ENCODE peak calls at places on chromosome 6, in four cellular contexts. E is pancreas, G is esophagus squamous epithelium, N is dorsolateral prefrontal cortex. D is an unnamed sample.

GRCh38 chr6:73652637-73653570 is 888 bp downstream of the SLC17A5 start:
- DNase-seq in E (peak; percentile 66), G (peak; percentile 26), N (peak; percentile 73), D (no peak)

GRCh38 chr6:160972111-160972510 is 19.5 kb upstream of the MAP3K4 start:
- DNase-seq in E (no peak), G (no peak), N (no peak), D (peak; percentile 88)

GRCh38 chr6:98946877-98947410 is 802 bp downstream of the FBXL4 start:
- DNase-seq in E (peak; percentile 76), G (no peak), N (peak; percentile 69), D (no peak)

GRCh38 chr6:96015791-96016776 is at the start of gene FUT9:
- DNase-seq in E (peak; percentile 88), G (no peak), N (peak; percentile 86), D (no peak)

GRCh38 chr6:133918208-133918930 is 29.5 kb downstream of the TCF21 start:
- DNase-seq in E (no peak), G (no peak), N (no peak), D (no peak)

GRCh38 chr6:4103929-4104328 is 25.0 kb upstream of the FAM217A start:
- DNase-seq in E (no peak), G (no peak), N (no peak), D (no peak)

GRCh38 chr6:37024665-37025337 is 19.3 kb downstream of the FGD2 start:
- DNase-seq in E (no peak), G (no peak), N (no peak), D (no peak)

GRCh38 chr6:64013061-64013410 is 377.4 kb downstream of the PHF3 start:
- DNase-seq in E (no peak), G (no peak), N (no peak), D (no peak)

GRCh38 chr6:106628658-106629102 is 618 bp downstream of the RTN4IP1 start:
- DNase-seq in E (no peak), G (no peak), N (no peak), D (no peak)

GRCh38 chr6:115830895-115831294 is 229.8 kb downstream of the FRK start:
- DNase-seq in E (no peak), G (no peak), N (no peak), D (no peak)

GRCh38 chr6:143408787-143409162 is 41.7 kb downstream of the ADAT2 start:
- DNase-seq in E (no peak), G (no peak), N (no peak), D (no peak)

GRCh38 chr6:143984670-143985069 is 23.4 kb downstream of the PLAGL1 start:
- DNase-seq in E (no peak), G (no peak), N (no peak), D (no peak)

GRCh38 chr6:165647041-165647440 is 16.0 kb downstream of the PDE10A start:
- DNase-seq in E (no peak), G (no peak), N (no peak), D (no peak)

GRCh38 chr6:157068691-157069228 is 254.6 kb downstream of the TMEM242 start:
- DNase-seq in E (no peak), G (no peak), N (no peak), D (no peak)

GRCh38 chr6:47836046-47836445 is 54.2 kb downstream of the OPN5 start:
- DNase-seq in E (no peak), G (no peak), N (no peak), D (no peak)

GRCh38 chr6:15504040-15504491 is 158.8 kb downstream of the DTNBP1 start:
- DNase-seq in E (peak; percentile 22), G (no peak), N (peak; percentile 45), D (no peak)

GRCh38 chr6:47206626-47207025 is 103.1 kb downstream of the TNFRSF21 start:
- DNase-seq in E (no peak), G (no peak), N (no peak), D (no peak)

GRCh38 chr6:94478178-94479140 is 1059.1 kb upstream of the EPHA7 start:
- DNase-seq in E (no peak), G (no peak), N (no peak), D (no peak)

GRCh38 chr6:116430860-116431259 is 30.3 kb upstream of the CALHM6 start:
- DNase-seq in E (no peak), G (no peak), N (no peak), D (no peak)

GRCh38 chr6:81636930-81637568 is 115.4 kb downstream of the TENT5A start:
- DNase-seq in E (no peak), G (no peak), N (no peak), D (no peak)

GRCh38 chr6:141208101-141208500 is 924.6 kb upstream of the GJE1 start:
- DNase-seq in E (no peak), G (no peak), N (no peak), D (no peak)

GRCh38 chr6:144853603-144854002 is 568.5 kb downstream of the UTRN start:
- DNase-seq in E (no peak), G (no peak), N (no peak), D (no peak)

GRCh38 chr6:90860822-90861601 is 274.1 kb upstream of the MAP3K7 start:
- DNase-seq in E (no peak), G (no peak), N (no peak), D (no peak)

GRCh38 chr6:21808045-21808470 is 214.5 kb downstream of the SOX4 start:
- DNase-seq in E (no peak), G (no peak), N (no peak), D (peak; percentile 71)

GRCh38 chr6:165317723-165318122 is 8.3 kb upstream of the C6orf118 start:
- DNase-seq in E (no peak), G (no peak), N (no peak), D (no peak)

GRCh38 chr6:12911387-12911960 is 194.9 kb downstream of the PHACTR1 start:
- DNase-seq in E (no peak), G (no peak), N (no peak), D (peak; percentile 9)

GRCh38 chr6:43269273-43270007 is 26.2 kb downstream of the TTBK1 start:
- DNase-seq in E (peak; percentile 72), G (no peak), N (no peak), D (no peak)

GRCh38 chr6:87366899-87367298 is 22.3 kb downstream of the C6orf163 start:
- DNase-seq in E (no peak), G (no peak), N (no peak), D (no peak)
- H3K4me3 ChIP-seq in E (no peak overlapping the region), G (no peak overlapping the region), N (no peak overlapping the region), D (no peak overlapping the region)

GRCh38 chr6:26183237-26183580 is 96.0 kb downstream of the HFE start:
- DNase-seq in E (no peak), G (no peak), N (no peak), D (no peak)
- H3K4me3 ChIP-seq in E (no peak overlapping the region), G (peak overlapping the region; percentile 49), N (peak overlapping the region; percentile 62), D (peak overlapping the region; percentile 48)

GRCh38 chr6:105301756-105302616 is 100.9 kb downstream of the PREP start:
- DNase-seq in E (no peak), G (no peak), N (no peak), D (no peak)
- H3K4me3 ChIP-seq in E (no peak overlapping the region), G (no peak overlapping the region), N (no peak overlapping the region), D (no peak overlapping the region)

DNA sequence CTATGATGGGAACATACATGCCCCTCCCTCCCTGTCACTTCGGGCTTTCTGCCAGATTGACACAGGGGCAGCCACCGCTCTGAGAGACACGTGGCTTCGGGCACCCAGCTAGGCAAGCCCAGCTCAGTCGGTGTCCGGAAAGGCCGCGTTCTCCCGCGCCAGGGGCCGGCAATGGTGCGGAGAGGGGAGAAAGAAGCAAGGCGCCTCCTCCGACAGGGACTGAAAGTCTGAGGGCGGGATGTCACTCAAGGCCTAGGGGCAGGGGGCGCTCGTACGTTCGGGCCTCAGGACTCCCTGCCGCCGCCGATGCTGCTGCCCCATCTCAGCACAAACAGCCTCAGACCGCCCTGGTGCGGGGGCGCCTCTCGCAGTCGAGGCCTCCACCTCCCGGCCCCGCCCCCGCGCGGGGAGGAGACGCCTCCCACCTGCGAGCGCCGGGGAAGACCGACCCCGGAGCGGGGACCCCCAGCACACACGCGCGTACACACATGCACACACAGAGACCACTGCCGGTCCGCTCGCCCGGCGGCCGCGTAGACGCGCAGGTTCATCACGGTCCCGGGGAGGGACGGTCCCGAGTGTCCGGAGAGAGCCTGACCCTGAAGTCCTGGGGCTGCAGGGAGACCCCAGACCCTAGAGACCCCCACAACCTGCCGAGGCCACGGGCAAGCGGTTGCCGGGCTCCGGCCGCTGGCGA is 1.9 kb downstream of the GRM4 start:
- DNase-seq in E (no peak), G (no peak), N (peak; percentile 77), D (no peak)
- H3K4me3 ChIP-seq in E (no peak overlapping the region), G (peak overlapping the region; percentile 47), N (peak overlapping the region; percentile 45), D (peak overlapping the region; percentile 50)

DNA sequence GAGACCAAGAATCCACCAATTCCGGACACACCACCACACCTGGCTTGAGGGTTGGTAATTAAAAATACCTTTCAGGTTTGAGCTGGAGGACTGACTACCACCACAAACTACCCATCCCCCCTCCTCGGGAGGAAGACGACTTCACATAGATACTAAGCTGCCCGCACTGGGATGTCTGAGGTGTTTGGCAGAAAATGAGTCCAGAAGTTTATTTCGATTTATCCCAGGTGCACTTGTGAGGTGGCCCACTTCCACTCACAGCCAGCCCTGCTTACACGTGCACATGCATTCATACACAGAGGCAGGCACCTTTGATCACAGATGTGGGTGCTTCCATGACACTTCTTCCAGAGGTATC is 187.1 kb downstream of the ID4 start:
- DNase-seq in E (no peak), G (no peak), N (no peak), D (no peak)
- H3K4me3 ChIP-seq in E (no peak overlapping the region), G (no peak overlapping the region), N (no peak overlapping the region), D (no peak overlapping the region)

GRCh38 chr6:84774174-84775158 is 10.1 kb upstream of the TBX18 start:
- DNase-seq in E (peak; percentile 84), G (no peak), N (no peak), D (no peak)
- H3K4me3 ChIP-seq in E (no peak overlapping the region), G (peak overlapping the region; percentile 42), N (peak overlapping the region; percentile 46), D (peak overlapping the region; percentile 49)

GRCh38 chr6:148002067-148002466 is 340.6 kb upstream of the SASH1 start:
- DNase-seq in E (no peak), G (no peak), N (no peak), D (no peak)
- H3K4me3 ChIP-seq in E (no peak overlapping the region), G (no peak overlapping the region), N (no peak overlapping the region), D (no peak overlapping the region)

GRCh38 chr6:41503841-41504525 is 42.2 kb upstream of the FOXP4 start:
- DNase-seq in E (peak; percentile 81), G (no peak), N (no peak), D (no peak)

GRCh38 chr6:41505084-41506049 is 40.8 kb upstream of the FOXP4 start:
- DNase-seq in E (peak; percentile 81), G (no peak), N (no peak), D (no peak)

GRCh38 chr6:41502607-41503434 is 43.4 kb upstream of the FOXP4 start:
- DNase-seq in E (peak; percentile 71), G (no peak), N (no peak), D (no peak)

GRCh38 chr6:41503435-41503768 is 42.8 kb upstream of the FOXP4 start:
- DNase-seq in E (no peak), G (no peak), N (no peak), D (no peak)

GRCh38 chr6:41504526-41505021 is 41.6 kb upstream of the FOXP4 start:
- DNase-seq in E (no peak), G (no peak), N (no peak), D (no peak)
- H3K4me3 ChIP-seq in E (no peak overlapping the region), G (peak overlapping the region; percentile 41), N (peak overlapping the region; percentile 54), D (no peak overlapping the region)

GRCh38 chr6:131117866-131118265 is 17.4 kb upstream of the AKAP7 start:
- DNase-seq in E (no peak), G (no peak), N (no peak), D (no peak)
- H3K4me3 ChIP-seq in E (no peak overlapping the region), G (no peak overlapping the region), N (no peak overlapping the region), D (no peak overlapping the region)

GRCh38 chr6:149831380-149831820 is 32.8 kb downstream of the LRP11 start:
- DNase-seq in E (no peak), G (no peak), N (no peak), D (no peak)
- H3K4me3 ChIP-seq in E (no peak overlapping the region), G (no peak overlapping the region), N (peak overlapping the region; percentile 49), D (no peak overlapping the region)

D was measured in skeletal muscle cell.